ENCODE peak calls at places on chromosomes 11 and 22, in ten cellular contexts. One of them, this sample, is unnamed.

GRCh38 chr11:33434294-33434693 is 177.1 kb downstream of the HIPK3 start:
- DNase-seq in left ventricle myocardium superior: no peak
- DNase-seq in pancreas: no peak
- DNase-seq in AG04450: no peak
- DNase-seq in left ventricle myocardium inferior: no peak
- DNase-seq in Caki2: no peak
- DNase-seq in naive B cell: no peak
- DNase-seq in HT-29: no peak
- DNase-seq in BE2C: no peak
- DNase-seq in activated CD4-positive, alpha-beta T cell treated with anti-CD3 and anti-CD28 coated beads for 48 hours: no peak
- DNase-seq in this sample: no peak

GRCh38 chr22:44620841-44621382 is 81.1 kb upstream of the PRR5 start:
- DNase-seq in left ventricle myocardium superior: no peak
- DNase-seq in pancreas: no peak
- DNase-seq in AG04450: no peak
- DNase-seq in left ventricle myocardium inferior: no peak
- DNase-seq in Caki2: no peak
- DNase-seq in naive B cell: no peak
- DNase-seq in HT-29: no peak
- DNase-seq in BE2C: no peak
- DNase-seq in activated CD4-positive, alpha-beta T cell treated with anti-CD3 and anti-CD28 coated beads for 48 hours: no peak
- DNase-seq in this sample: no peak

GRCh38 chr22:44455963-44456358 is 42.1 kb downstream of the RTL6 start:
- DNase-seq in left ventricle myocardium superior: no peak
- DNase-seq in pancreas: no peak
- DNase-seq in AG04450: no peak
- DNase-seq in left ventricle myocardium inferior: no peak
- DNase-seq in Caki2: no peak
- DNase-seq in naive B cell: no peak
- DNase-seq in HT-29: no peak
- DNase-seq in BE2C: no peak
- DNase-seq in activated CD4-positive, alpha-beta T cell treated with anti-CD3 and anti-CD28 coated beads for 48 hours: peak; percentile 13
- DNase-seq in this sample: peak; percentile 36

GRCh38 chr22:47515384-47516125 is 753.1 kb downstream of the TBC1D22A start:
- DNase-seq in left ventricle myocardium superior: no peak
- DNase-seq in pancreas: no peak
- DNase-seq in AG04450: no peak
- DNase-seq in left ventricle myocardium inferior: no peak
- DNase-seq in Caki2: no peak
- DNase-seq in naive B cell: no peak
- DNase-seq in HT-29: peak; percentile 2
- DNase-seq in BE2C: no peak
- DNase-seq in activated CD4-positive, alpha-beta T cell treated with anti-CD3 and anti-CD28 coated beads for 48 hours: no peak
- DNase-seq in this sample: no peak

GRCh38 chr11:2096919-2097301 is 42.3 kb downstream of the IGF2 start:
- DNase-seq in left ventricle myocardium superior: peak; percentile 52
- DNase-seq in pancreas: peak; percentile 22
- DNase-seq in AG04450: no peak
- DNase-seq in left ventricle myocardium inferior: no peak
- DNase-seq in Caki2: no peak
- DNase-seq in naive B cell: no peak
- DNase-seq in HT-29: no peak
- DNase-seq in BE2C: no peak
- DNase-seq in activated CD4-positive, alpha-beta T cell treated with anti-CD3 and anti-CD28 coated beads for 48 hours: no peak
- DNase-seq in this sample: no peak

GRCh38 chr11:66852466-66853241 is 4.2 kb upstream of the LRFN4 start:
- DNase-seq in left ventricle myocardium superior: peak; percentile 23
- DNase-seq in pancreas: peak; percentile 23
- DNase-seq in AG04450: no peak
- DNase-seq in left ventricle myocardium inferior: no peak
- DNase-seq in Caki2: no peak
- DNase-seq in naive B cell: no peak
- DNase-seq in HT-29: no peak
- DNase-seq in BE2C: no peak
- DNase-seq in activated CD4-positive, alpha-beta T cell treated with anti-CD3 and anti-CD28 coated beads for 48 hours: no peak
- DNase-seq in this sample: no peak

GRCh38 chr22:37476389-37477329 is 9.5 kb downstream of the MFNG start:
- DNase-seq in left ventricle myocardium superior: no peak
- DNase-seq in pancreas: no peak
- DNase-seq in AG04450: no peak
- DNase-seq in left ventricle myocardium inferior: no peak
- DNase-seq in Caki2: no peak
- DNase-seq in naive B cell: no peak
- DNase-seq in HT-29: no peak
- DNase-seq in BE2C: no peak
- DNase-seq in activated CD4-positive, alpha-beta T cell treated with anti-CD3 and anti-CD28 coated beads for 48 hours: no peak
- DNase-seq in this sample: no peak

GRCh38 chr22:20524004-20524481 is 16.6 kb downstream of the MED15 start:
- DNase-seq in left ventricle myocardium superior: no peak
- DNase-seq in pancreas: no peak
- DNase-seq in AG04450: no peak
- DNase-seq in left ventricle myocardium inferior: no peak
- DNase-seq in Caki2: peak; percentile 35
- DNase-seq in naive B cell: no peak
- DNase-seq in HT-29: no peak
- DNase-seq in BE2C: no peak
- DNase-seq in activated CD4-positive, alpha-beta T cell treated with anti-CD3 and anti-CD28 coated beads for 48 hours: no peak
- DNase-seq in this sample: peak; percentile 55

GRCh38 chr11:74820763-74821162 is 72.1 kb downstream of the RNF169 start:
- DNase-seq in left ventricle myocardium superior: no peak
- DNase-seq in pancreas: no peak
- DNase-seq in AG04450: peak; percentile 86
- DNase-seq in left ventricle myocardium inferior: no peak
- DNase-seq in Caki2: no peak
- DNase-seq in naive B cell: no peak
- DNase-seq in HT-29: no peak
- DNase-seq in BE2C: no peak
- DNase-seq in activated CD4-positive, alpha-beta T cell treated with anti-CD3 and anti-CD28 coated beads for 48 hours: no peak
- DNase-seq in this sample: no peak

GRCh38 chr11:108662700-108663099 is 2.2 kb upstream of the DDX10 start:
- DNase-seq in left ventricle myocardium superior: no peak
- DNase-seq in pancreas: no peak
- DNase-seq in AG04450: no peak
- DNase-seq in left ventricle myocardium inferior: no peak
- DNase-seq in Caki2: no peak
- DNase-seq in naive B cell: no peak
- DNase-seq in HT-29: no peak
- DNase-seq in BE2C: no peak
- DNase-seq in activated CD4-positive, alpha-beta T cell treated with anti-CD3 and anti-CD28 coated beads for 48 hours: no peak
- DNase-seq in this sample: no peak

GRCh38 chr11:2377511-2378443 is 667 bp downstream of the CD81 start:
- DNase-seq in left ventricle myocardium superior: peak; percentile 86
- DNase-seq in pancreas: peak; percentile 77
- DNase-seq in AG04450: no peak
- DNase-seq in left ventricle myocardium inferior: peak; percentile 75
- DNase-seq in Caki2: peak; percentile 33
- DNase-seq in naive B cell: peak; percentile 44
- DNase-seq in HT-29: peak; percentile 48
- DNase-seq in BE2C: peak; percentile 46
- DNase-seq in activated CD4-positive, alpha-beta T cell treated with anti-CD3 and anti-CD28 coated beads for 48 hours: peak; percentile 70
- DNase-seq in this sample: peak; percentile 56

GRCh38 chr11:111200010-111200534 is 45.5 kb upstream of the POU2AF2 start:
- DNase-seq in left ventricle myocardium superior: no peak
- DNase-seq in pancreas: no peak
- DNase-seq in AG04450: no peak
- DNase-seq in left ventricle myocardium inferior: no peak
- DNase-seq in Caki2: no peak
- DNase-seq in naive B cell: no peak
- DNase-seq in HT-29: no peak
- DNase-seq in BE2C: no peak
- DNase-seq in activated CD4-positive, alpha-beta T cell treated with anti-CD3 and anti-CD28 coated beads for 48 hours: no peak
- DNase-seq in this sample: no peak

GRCh38 chr11:12845739-12846358 is 163.3 kb upstream of the RASSF10 start:
- DNase-seq in left ventricle myocardium superior: peak; percentile 42
- DNase-seq in pancreas: peak; percentile 45
- DNase-seq in AG04450: peak; percentile 65
- DNase-seq in left ventricle myocardium inferior: peak; percentile 31
- DNase-seq in Caki2: no peak
- DNase-seq in naive B cell: no peak
- DNase-seq in HT-29: peak; percentile 83
- DNase-seq in BE2C: peak; percentile 60
- DNase-seq in activated CD4-positive, alpha-beta T cell treated with anti-CD3 and anti-CD28 coated beads for 48 hours: no peak
- DNase-seq in this sample: no peak

GRCh38 chr11:8281266-8281665 is 17.6 kb upstream of the LMO1 start:
- DNase-seq in left ventricle myocardium superior: no peak
- DNase-seq in pancreas: no peak
- DNase-seq in AG04450: no peak
- DNase-seq in left ventricle myocardium inferior: no peak
- DNase-seq in Caki2: no peak
- DNase-seq in naive B cell: no peak
- DNase-seq in HT-29: no peak
- DNase-seq in BE2C: no peak
- DNase-seq in activated CD4-positive, alpha-beta T cell treated with anti-CD3 and anti-CD28 coated beads for 48 hours: no peak
- DNase-seq in this sample: no peak

GRCh38 chr11:46541593-46542371 is 52.0 kb downstream of the AMBRA1 start:
- DNase-seq in left ventricle myocardium superior: peak; percentile 58
- DNase-seq in pancreas: peak; percentile 91
- DNase-seq in AG04450: no peak
- DNase-seq in left ventricle myocardium inferior: peak; percentile 31
- DNase-seq in Caki2: no peak
- DNase-seq in naive B cell: no peak
- DNase-seq in HT-29: peak; percentile 86
- DNase-seq in BE2C: no peak
- DNase-seq in activated CD4-positive, alpha-beta T cell treated with anti-CD3 and anti-CD28 coated beads for 48 hours: no peak
- DNase-seq in this sample: no peak